ENCODE peak calls at places on chromosomes 4 and X, in eight cellular contexts. M, Q, A, S, I, B, L and X are unnamed samples.

GRCh38 chr4:74117024-74117534 is 18.1 kb upstream of the CXCL2 start:
- DNase-seq in S (peak), M (no peak), B (peak), I (peak), Q (no peak), A (no peak), L (no peak), X (peak)

GRCh38 chr4:25953740-25954139 is 39.7 kb downstream of the SMIM20 start:
- DNase-seq in M (no peak), A (no peak), Q (no peak), L (no peak), S (peak), B (peak), I (no peak), X (peak)

GRCh38 chr4:6280365-6280996 is 10.8 kb downstream of the WFS1 start:
- DNase-seq in A (no peak), I (no peak), L (no peak), S (no peak), M (no peak), Q (no peak), B (no peak), X (no peak)

GRCh38 chr4:129747756-129748155 is 651.8 kb downstream of the C4orf33 start:
- DNase-seq in Q (no peak), L (no peak), S (no peak), B (no peak), I (no peak), A (peak), M (no peak), X (no peak)

GRCh38 chr4:24179201-24179840 is 289.5 kb upstream of the PPARGC1A start:
- DNase-seq in S (no peak), I (no peak), M (no peak), Q (no peak), L (no peak), A (no peak), B (no peak), X (no peak)

GRCh38 chr4:137922721-137923120 is 319.4 kb downstream of the SLC7A11 start:
- DNase-seq in B (no peak), A (no peak), I (no peak), M (no peak), S (no peak), Q (no peak), L (no peak), X (no peak)

GRCh38 chrX:13985697-13986435 is 43.8 kb downstream of the GEMIN8 start:
- DNase-seq in I (no peak), S (no peak), B (no peak), M (no peak), A (no peak), L (no peak), Q (no peak), X (no peak)

GRCh38 chr4:112178731-112179130 is 33.5 kb downstream of the FAM241A start:
- DNase-seq in A (no peak), L (no peak), M (no peak), B (no peak), S (no peak), I (no peak), Q (no peak), X (no peak)

GRCh38 chr4:17605236-17605635 is 9.2 kb upstream of the MED28 start:
- DNase-seq in B (no peak), L (no peak), A (no peak), Q (no peak), S (no peak), I (no peak), M (no peak), X (no peak)

GRCh38 chr4:112819729-112820128 is 182.8 kb downstream of the LARP7 start:
- DNase-seq in M (no peak), L (no peak), A (peak), S (no peak), I (peak), Q (no peak), B (no peak), X (no peak)

GRCh38 chr4:152643153-152644035 is 36.4 kb downstream of the TMEM154 start:
- DNase-seq in S (no peak), I (no peak), B (no peak), A (no peak), L (peak), M (no peak), Q (peak), X (no peak)

GRCh38 chrX:155389634-155390033 is 7.7 kb downstream of the F8A2 start:
- DNase-seq in M (no peak), A (no peak), I (no peak), B (no peak), Q (no peak), S (no peak), L (no peak), X (no peak)

GRCh38 chrX:147958316-147958715 is 22.8 kb upstream of the FMR1NB start:
- DNase-seq in M (no peak), S (no peak), Q (no peak), A (no peak), B (no peak), L (no peak), I (no peak), X (no peak)

GRCh38 chr4:72701987-72702819 is 133.2 kb upstream of the ADAMTS3 start:
- DNase-seq in Q (no peak), M (peak), S (peak), I (peak), A (peak), L (peak), B (peak), X (peak)

GRCh38 chrX:19514791-19515614 is at the start of gene MAP3K15:
- DNase-seq in L (peak), I (peak), Q (no peak), M (no peak), A (peak), B (no peak), S (peak), X (peak)

GRCh38 chr4:177107288-177107901 is 202.3 kb upstream of the NEIL3 start:
- DNase-seq in M (no peak), Q (no peak), I (no peak), A (no peak), L (no peak), B (no peak), S (no peak), X (no peak)

GRCh38 chrX:139202742-139203410 is 327.7 kb upstream of the F9 start:
- DNase-seq in M (no peak), L (no peak), A (peak), S (no peak), B (no peak), I (no peak), Q (no peak), X (no peak)

GRCh38 chr4:120902925-120903324 is 19.6 kb downstream of the PRDM5 start:
- DNase-seq in M (no peak), L (no peak), B (no peak), A (no peak), Q (no peak), I (no peak), S (no peak), X (no peak)

GRCh38 chr4:54076673-54077072 is 12.3 kb upstream of the CHIC2 start:
- DNase-seq in Q (no peak), B (no peak), L (no peak), S (no peak), A (no peak), M (no peak), I (no peak), X (no peak)

GRCh38 chr4:139887378-139887801 is 221.8 kb downstream of the MGST2 start:
- DNase-seq in S (no peak), I (no peak), M (no peak), L (no peak), B (no peak), A (no peak), Q (no peak), X (no peak)

GRCh38 chr4:17128268-17128667 is 229.8 kb upstream of the LDB2 start:
- DNase-seq in A (no peak), L (no peak), I (no peak), M (no peak), B (no peak), Q (no peak), S (no peak), X (no peak)

GRCh38 chrX:20477836-20478532 is 211.3 kb upstream of the RPS6KA3 start:
- DNase-seq in I (no peak), B (no peak), Q (no peak), M (no peak), S (no peak), L (no peak), A (no peak), X (no peak)

GRCh38 chr4:173159791-173160190 is 8.8 kb upstream of the GALNT7 start:
- DNase-seq in S (no peak), Q (no peak), L (no peak), A (no peak), B (no peak), I (no peak), M (no peak), X (no peak)

GRCh38 chr4:89838005-89838404 is 1.0 kb upstream of the SNCA start:
- DNase-seq in Q (no peak), B (no peak), A (peak), M (no peak), I (peak), L (no peak), S (no peak), X (no peak)

GRCh38 chr4:105191621-105192210 is 45.0 kb downstream of the TET2 start:
- DNase-seq in S (no peak), Q (peak), B (no peak), M (no peak), L (no peak), I (no peak), A (peak), X (no peak)

GRCh38 chrX:123590842-123591491 is 141.9 kb downstream of the THOC2 start:
- DNase-seq in L (no peak), A (no peak), Q (peak), I (no peak), B (no peak), M (no peak), S (peak), X (peak)

GRCh38 chrX:69014200-69014599 is 151.1 kb downstream of the PJA1 start:
- DNase-seq in L (no peak), B (no peak), A (no peak), M (no peak), I (no peak), Q (no peak), S (no peak), X (no peak)

GRCh38 chr4:155854597-155855226 is 11.4 kb downstream of the ASIC5 start:
- DNase-seq in A (no peak), B (no peak), I (no peak), M (no peak), L (no peak), S (peak), Q (no peak), X (no peak)

GRCh38 chrX:2819345-2820130 is 9.2 kb upstream of the GYG2 start:
- DNase-seq in M (no peak), I (peak), S (peak), B (no peak), A (no peak), Q (no peak), L (peak), X (peak)

DNA sequence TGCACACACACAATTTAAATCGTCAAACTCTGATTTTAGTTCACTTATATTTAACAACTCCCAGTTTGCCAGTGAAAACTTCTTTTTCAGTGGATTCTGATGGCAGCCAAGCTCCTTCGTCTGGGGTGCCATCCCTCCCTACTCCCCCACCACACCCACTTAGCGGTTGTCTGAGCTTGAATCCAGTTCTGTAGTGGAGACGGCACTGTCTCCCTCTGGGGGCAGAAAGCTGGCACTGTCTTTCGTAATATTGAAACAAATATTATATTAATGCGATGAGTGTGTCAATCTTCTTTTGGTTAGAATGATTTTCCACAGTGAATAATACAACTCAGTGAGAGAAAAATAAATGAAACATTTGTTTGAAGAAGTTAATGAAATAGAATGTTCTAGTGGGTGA is 5.4 kb downstream of the MEPE start:
- DNase-seq in I (peak), L (no peak), B (no peak), M (no peak), A (peak), S (peak), Q (no peak), X (no peak)
- TF ChIP-seq REST in I (no peak), L (no peak), B (no peak), M (no peak), A (no peak), S (no peak), Q (no peak), X (no peak)

DNA sequence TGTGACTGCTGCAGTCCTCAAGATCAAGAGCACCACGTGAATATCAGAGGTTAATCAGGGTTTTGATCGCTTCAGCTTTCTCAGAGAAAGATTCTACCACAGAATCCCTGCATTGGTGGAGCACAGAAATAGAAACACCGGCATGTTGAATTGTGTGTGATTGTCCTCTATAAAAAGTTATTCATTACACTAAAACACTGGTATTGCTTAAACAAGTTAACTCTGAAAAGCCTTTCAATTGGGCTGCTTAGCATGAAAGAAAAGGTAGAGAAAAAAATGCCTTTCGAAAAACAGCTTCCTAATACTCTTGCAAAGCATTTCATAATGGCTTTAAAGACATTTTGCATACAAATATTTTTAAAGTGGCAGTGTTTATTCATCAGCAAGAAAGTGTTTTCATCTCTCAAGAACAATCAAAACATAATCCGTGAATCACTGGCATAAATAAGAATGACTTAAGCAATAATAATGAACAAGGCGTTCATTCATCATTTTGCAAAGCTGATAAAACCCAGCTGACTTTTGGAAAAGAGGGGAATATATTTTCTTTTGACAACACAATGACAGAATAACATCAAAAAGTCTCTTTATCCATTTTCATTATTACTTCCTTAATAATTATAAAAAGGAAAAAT is 61.1 kb downstream of the HELT start:
- DNase-seq in A (no peak), I (no peak), B (no peak), Q (no peak), M (no peak), S (no peak), L (no peak), X (no peak)
- TF ChIP-seq REST in A (no peak), I (no peak), B (no peak), Q (no peak), M (no peak), S (no peak), L (no peak), X (no peak)

GRCh38 chr4:163087805-163088204 is 78.9 kb downstream of the NAF1 start:
- DNase-seq in L (no peak), M (no peak), S (no peak), A (no peak), Q (no peak), B (no peak), I (no peak), X (no peak)
- TF ChIP-seq REST in L (no peak), M (no peak), S (no peak), A (no peak), Q (no peak), B (no peak), I (no peak), X (no peak)

DNA sequence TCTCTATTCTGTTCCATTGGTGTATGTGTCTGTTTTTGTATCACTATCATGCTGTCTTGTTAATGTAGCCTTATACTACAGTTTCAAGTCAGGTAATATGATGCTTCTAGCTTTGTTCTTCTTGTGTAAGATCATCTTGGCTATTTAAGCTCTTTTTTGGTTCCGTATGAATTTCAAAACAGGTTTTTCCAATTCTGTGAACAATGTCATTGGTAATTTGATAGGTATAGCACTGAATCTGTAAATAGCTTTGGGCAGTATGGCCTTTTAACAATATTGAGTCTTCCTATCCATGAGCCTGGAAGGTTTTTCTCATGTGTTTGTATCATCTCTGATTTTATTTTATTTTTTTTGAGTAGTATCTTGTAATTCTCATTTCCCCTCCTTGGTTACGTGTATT is 94.3 kb downstream of the ANAPC10 start:
- DNase-seq in B (no peak), I (no peak), Q (no peak), S (no peak), L (no peak), A (no peak), M (no peak), X (no peak)
- TF ChIP-seq REST in B (no peak), I (no peak), Q (no peak), S (no peak), L (no peak), A (no peak), M (no peak), X (no peak)

GRCh38 chr4:1380368-1381151 is 25.7 kb downstream of the NKX1-1 start:
- DNase-seq in Q (no peak), M (no peak), I (no peak), L (no peak), A (no peak), S (no peak), B (no peak), X (no peak)

GRCh38 chr4:1378559-1379231 is 27.5 kb downstream of the NKX1-1 start:
- DNase-seq in L (no peak), A (no peak), I (no peak), B (no peak), S (no peak), M (no peak), Q (no peak), X (no peak)

GRCh38 chr4:1377606-1378261 is 28.5 kb downstream of the NKX1-1 start:
- DNase-seq in A (no peak), S (no peak), L (no peak), Q (no peak), I (no peak), B (no peak), M (no peak), X (no peak)

GRCh38 chr4:1379801-1380331 is 26.4 kb downstream of the NKX1-1 start:
- DNase-seq in A (no peak), L (no peak), S (no peak), B (no peak), M (no peak), I (no peak), Q (no peak), X (no peak)

GRCh38 chr4:1379351-1379781 is 26.9 kb downstream of the NKX1-1 start:
- DNase-seq in A (no peak), S (no peak), I (no peak), B (no peak), L (no peak), Q (no peak), M (no peak), X (no peak)
- TF ChIP-seq REST in A (no peak), S (no peak), I (no peak), B (no peak), L (no peak), Q (no peak), M (no peak), X (no peak)

GRCh38 chr4:48967626-48968025 is 18.4 kb upstream of the CWH43 start:
- DNase-seq in S (no peak), L (no peak), M (no peak), Q (no peak), I (no peak), A (peak), B (no peak), X (no peak)
- TF ChIP-seq REST in S (no peak), L (no peak), M (no peak), Q (no peak), I (no peak), A (no peak), B (no peak), X (no peak)

GRCh38 chr4:185285632-185286393 is 76.4 kb downstream of the SNX25 start:
- DNase-seq in Q (no peak), M (no peak), B (no peak), I (no peak), L (no peak), A (no peak), S (no peak), X (no peak)

GRCh38 chr4:185280608-185281007 is 71.2 kb downstream of the SNX25 start:
- DNase-seq in L (no peak), S (no peak), A (no peak), I (peak), B (no peak), Q (no peak), M (no peak), X (no peak)

GRCh38 chr4:185286571-185286970 is 77.2 kb downstream of the SNX25 start:
- DNase-seq in I (no peak), L (no peak), S (no peak), A (no peak), Q (no peak), M (no peak), B (no peak), X (no peak)

GRCh38 chr4:185283723-185284122 is 74.3 kb downstream of the SNX25 start:
- DNase-seq in Q (no peak), S (no peak), I (no peak), A (no peak), B (no peak), L (no peak), M (no peak), X (no peak)

GRCh38 chr4:185282968-185283367 is 73.6 kb downstream of the SNX25 start:
- DNase-seq in Q (no peak), L (no peak), S (peak), A (peak), B (no peak), M (no peak), I (peak), X (no peak)
- TF ChIP-seq REST in Q (no peak), L (no peak), S (no peak), A (no peak), B (no peak), M (no peak), I (no peak), X (no peak)

GRCh38 chr4:70437212-70437611 is 34.8 kb upstream of the MUC7 start:
- DNase-seq in S (no peak), Q (no peak), I (no peak), L (no peak), A (peak), M (no peak), B (no peak), X (peak)
- TF ChIP-seq REST in S (no peak), Q (no peak), I (no peak), L (no peak), A (no peak), M (no peak), B (no peak), X (no peak)

GRCh38 chr4:67037489-67037888 is 507.8 kb downstream of the CENPC start:
- DNase-seq in L (no peak), S (no peak), I (no peak), B (no peak), A (no peak), Q (no peak), M (no peak), X (no peak)

GRCh38 chr4:67040315-67040714 is 505.0 kb downstream of the CENPC start:
- DNase-seq in S (no peak), Q (no peak), A (no peak), B (no peak), L (no peak), M (no peak), I (no peak), X (no peak)

GRCh38 chr4:67036791-67037190 is 508.5 kb downstream of the CENPC start:
- DNase-seq in M (no peak), A (no peak), L (no peak), S (no peak), I (no peak), Q (no peak), B (no peak), X (no peak)

GRCh38 chr4:67035986-67036385 is 509.3 kb downstream of the CENPC start:
- DNase-seq in B (no peak), M (no peak), Q (no peak), I (no peak), S (no peak), L (no peak), A (no peak), X (no peak)

GRCh38 chr4:67035501-67035900 is 509.8 kb downstream of the CENPC start:
- DNase-seq in S (peak), I (no peak), A (no peak), Q (no peak), L (no peak), M (no peak), B (no peak), X (peak)
- TF ChIP-seq REST in S (no peak), I (no peak), A (no peak), Q (no peak), L (no peak), M (no peak), B (no peak), X (no peak)